ENCODE peak calls at places on chromosomes 7 and 10, in eight cellular contexts. Z is tibial nerve, C is BJ, M is mammary epithelial cell, U is body of pancreas, R is uterus, H is cardiac fibroblast, B is GM12865. E is an unnamed sample.

GRCh38 chr7:158355456-158356065 is 232.1 kb downstream of the PTPRN2 start:
- DNase-seq in Z (no peak), C (no peak), M (no peak), U (no peak), R (no peak), H (no peak), B (no peak), E (no peak)

GRCh38 chr7:107446531-107446930 is 23.3 kb upstream of the GPR22 start:
- DNase-seq in Z (no peak), C (no peak), M (peak), U (no peak), R (no peak), H (peak), B (no peak), E (no peak)

GRCh38 chr10:9188022-9188810 is 1133.7 kb downstream of the GATA3 start:
- DNase-seq in Z (no peak), C (peak), M (peak), U (no peak), R (no peak), H (no peak), B (no peak), E (no peak)

GRCh38 chr7:106356-106755 is 86.0 kb upstream of the FAM20C start:
- DNase-seq in Z (no peak), C (no peak), M (no peak), U (no peak), R (no peak), H (no peak), B (no peak), E (no peak)

GRCh38 chr7:36670585-36671431 is 53.5 kb downstream of the AOAH start:
- DNase-seq in Z (peak), C (no peak), M (peak), U (peak), R (no peak), H (peak), B (peak), E (peak)

GRCh38 chr10:70052462-70053211 is at the start of gene MACROH2A2:
- DNase-seq in Z (peak), C (peak), M (peak), U (peak), R (peak), H (peak), B (no peak), E (peak)

GRCh38 chr7:4479367-4480039 is 202.6 kb upstream of the FOXK1 start:
- DNase-seq in Z (no peak), C (no peak), M (peak), U (peak), R (no peak), H (peak), B (peak), E (peak)

GRCh38 chr10:16348891-16349290 is 87.9 kb upstream of the PTER start:
- DNase-seq in Z (no peak), C (no peak), M (no peak), U (no peak), R (no peak), H (no peak), B (no peak), E (no peak)

GRCh38 chr10:124704428-124704805 is 39.8 kb downstream of the FAM53B start:
- DNase-seq in Z (no peak), C (no peak), M (no peak), U (no peak), R (no peak), H (no peak), B (no peak), E (no peak)

GRCh38 chr10:103244663-103245271 is 920 bp upstream of the RPEL1 start:
- DNase-seq in Z (peak), C (no peak), M (peak), U (peak), R (peak), H (peak), B (peak), E (peak)

GRCh38 chr7:21916629-21917028 is 29.1 kb downstream of the CDCA7L start:
- DNase-seq in Z (no peak), C (no peak), M (peak), U (no peak), R (no peak), H (no peak), B (no peak), E (no peak)

GRCh38 chr10:75115137-75115536 is 3.7 kb downstream of the SAMD8 start:
- DNase-seq in Z (no peak), C (no peak), M (no peak), U (no peak), R (no peak), H (peak), B (no peak), E (no peak)

GRCh38 chr10:90884414-90884813 is 12.6 kb downstream of the RPP30 start:
- DNase-seq in Z (no peak), C (peak), M (no peak), U (no peak), R (no peak), H (peak), B (no peak), E (no peak)

GRCh38 chr10:77360835-77361234 is 276.8 kb downstream of the KCNMA1 start:
- DNase-seq in Z (no peak), C (no peak), M (no peak), U (no peak), R (no peak), H (no peak), B (no peak), E (no peak)

GRCh38 chr7:41096921-41097320 is 606.0 kb downstream of the INHBA start:
- DNase-seq in Z (no peak), C (no peak), M (peak), U (no peak), R (no peak), H (peak), B (no peak), E (peak)

GRCh38 chr10:84613336-84614021 is 285.1 kb downstream of the CCSER2 start:
- DNase-seq in Z (no peak), C (no peak), M (peak), U (peak), R (no peak), H (peak), B (peak), E (peak)

GRCh38 chr10:29957887-29958330 is 101.5 kb downstream of the JCAD start:
- DNase-seq in Z (peak), C (no peak), M (no peak), U (peak), R (peak), H (peak), B (peak), E (peak)

GRCh38 chr10:120477723-120478270 is 20.8 kb downstream of the PLPP4 start:
- DNase-seq in Z (no peak), C (no peak), M (no peak), U (no peak), R (no peak), H (peak), B (no peak), E (no peak)

GRCh38 chr7:43303740-43304241 is 191.3 kb downstream of the HECW1 start:
- DNase-seq in Z (no peak), C (no peak), M (peak), U (no peak), R (no peak), H (peak), B (no peak), E (no peak)

GRCh38 chr10:33277135-33277536 is 57.3 kb downstream of the NRP1 start:
- DNase-seq in Z (peak), C (no peak), M (no peak), U (peak), R (no peak), H (peak), B (no peak), E (no peak)

GRCh38 chr10:132506711-132507466 is 30.7 kb upstream of the INPP5A start:
- DNase-seq in Z (peak), C (peak), M (no peak), U (no peak), R (peak), H (peak), B (no peak), E (peak)

GRCh38 chr10:25547391-25547790 is 372.6 kb downstream of the GPR158 start:
- DNase-seq in Z (no peak), C (no peak), M (peak), U (no peak), R (no peak), H (peak), B (no peak), E (no peak)

GRCh38 chr10:109912335-109913282 is 10.7 kb downstream of the XPNPEP1 start:
- DNase-seq in Z (no peak), C (no peak), M (peak), U (no peak), R (no peak), H (no peak), B (peak), E (peak)

GRCh38 chr10:93495654-93496321 is 624 bp upstream of the CEP55 start:
- DNase-seq in Z (no peak), C (no peak), M (peak), U (peak), R (peak), H (peak), B (peak), E (no peak)

GRCh38 chr7:887488-887820 is 11.1 kb downstream of the GET4 start:
- DNase-seq in Z (no peak), C (no peak), M (no peak), U (peak), R (no peak), H (no peak), B (no peak), E (no peak)

GRCh38 chr10:43190775-43191174 is 52.5 kb downstream of the CSGALNACT2 start:
- DNase-seq in Z (no peak), C (no peak), M (peak), U (no peak), R (no peak), H (no peak), B (no peak), E (no peak)

GRCh38 chr10:132114953-132115520 is 49.3 kb downstream of the JAKMIP3 start:
- DNase-seq in Z (no peak), C (no peak), M (no peak), U (peak), R (no peak), H (no peak), B (no peak), E (no peak)

GRCh38 chr10:49419005-49419404 is 23.1 kb upstream of the DRGX start:
- DNase-seq in Z (no peak), C (no peak), M (peak), U (peak), R (no peak), H (no peak), B (no peak), E (no peak)

GRCh38 chr7:135390829-135391228 is 119.1 kb downstream of the CNOT4 start:
- DNase-seq in Z (no peak), C (no peak), M (no peak), U (no peak), R (no peak), H (no peak), B (no peak), E (no peak)

GRCh38 chr7:516606-517456 is 2.8 kb downstream of the PDGFA start:
- DNase-seq in Z (peak), C (no peak), M (peak), U (peak), R (peak), H (peak), B (no peak), E (peak)

GRCh38 chr10:30116254-30116573 is 56.8 kb upstream of the JCAD start:
- DNase-seq in Z (no peak), C (no peak), M (no peak), U (no peak), R (peak), H (no peak), B (no peak), E (no peak)

GRCh38 chr7:30470783-30471182 is 7.8 kb downstream of the NOD1 start:
- DNase-seq in Z (peak), C (peak), M (no peak), U (peak), R (peak), H (peak), B (no peak), E (no peak)

GRCh38 chr7:70177166-70177565 is 578.9 kb downstream of the AUTS2 start:
- DNase-seq in Z (no peak), C (no peak), M (no peak), U (no peak), R (no peak), H (no peak), B (peak), E (peak)

GRCh38 chr10:89001428-89002072 is 11.0 kb downstream of the FAS start:
- DNase-seq in Z (no peak), C (no peak), M (no peak), U (no peak), R (no peak), H (peak), B (no peak), E (no peak)
- H3K4me3 ChIP-seq in Z (no peak), C (no peak), M (no peak), U (no peak), R (no peak), H (no peak), B (peak), E (no peak)

GRCh38 chr7:154833839-154834238 is 169.1 kb downstream of the PAXIP1 start:
- DNase-seq in Z (no peak), C (no peak), M (no peak), U (no peak), R (no peak), H (no peak), B (no peak), E (no peak)

GRCh38 chr7:154840086-154840485 is 162.8 kb downstream of the PAXIP1 start:
- DNase-seq in Z (no peak), C (no peak), M (no peak), U (no peak), R (no peak), H (no peak), B (no peak), E (no peak)

GRCh38 chr7:154835924-154836529 is 166.9 kb downstream of the PAXIP1 start:
- DNase-seq in Z (no peak), C (no peak), M (no peak), U (no peak), R (no peak), H (no peak), B (no peak), E (no peak)

GRCh38 chr7:154837622-154838021 is 165.3 kb downstream of the PAXIP1 start:
- DNase-seq in Z (no peak), C (no peak), M (no peak), U (no peak), R (no peak), H (no peak), B (peak), E (no peak)

DNA sequence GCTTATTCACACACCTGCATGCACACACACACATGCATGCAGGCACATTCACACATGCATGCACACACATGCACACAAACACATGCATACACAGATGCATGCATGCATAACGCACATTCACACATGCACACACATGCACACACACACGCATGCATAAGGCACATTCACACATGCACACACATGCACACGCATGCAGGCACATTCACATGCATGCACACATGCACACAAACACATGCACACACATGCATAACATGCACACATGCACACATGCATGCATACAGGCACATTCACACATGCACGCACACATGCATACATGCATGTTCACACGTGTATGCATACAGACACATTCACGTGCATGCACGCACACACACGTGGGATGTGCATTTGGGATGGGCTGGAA is 165.8 kb downstream of the PAXIP1 start:
- DNase-seq in Z (no peak), C (no peak), M (no peak), U (no peak), R (no peak), H (no peak), B (no peak), E (no peak)
- TF ChIP-seq CTCF in Z (no peak), C (no peak), M (no peak), U (no peak), R (no peak), H (no peak), B (no peak), E (no peak)

GRCh38 chr10:123135415-123136141 is at the start of gene HMX3:
- DNase-seq in Z (no peak), C (no peak), M (peak), U (no peak), R (no peak), H (peak), B (peak), E (no peak)

GRCh38 chr10:123139165-123139520 is 3.4 kb downstream of the HMX3 start:
- DNase-seq in Z (no peak), C (no peak), M (no peak), U (no peak), R (no peak), H (no peak), B (no peak), E (no peak)

GRCh38 chr10:123134915-123135414 is 805 bp upstream of the HMX3 start:
- DNase-seq in Z (no peak), C (no peak), M (no peak), U (no peak), R (no peak), H (no peak), B (no peak), E (no peak)

GRCh38 chr10:123136221-123136805 is 543 bp downstream of the HMX3 start:
- DNase-seq in Z (no peak), C (no peak), M (no peak), U (no peak), R (no peak), H (no peak), B (no peak), E (no peak)

DNA sequence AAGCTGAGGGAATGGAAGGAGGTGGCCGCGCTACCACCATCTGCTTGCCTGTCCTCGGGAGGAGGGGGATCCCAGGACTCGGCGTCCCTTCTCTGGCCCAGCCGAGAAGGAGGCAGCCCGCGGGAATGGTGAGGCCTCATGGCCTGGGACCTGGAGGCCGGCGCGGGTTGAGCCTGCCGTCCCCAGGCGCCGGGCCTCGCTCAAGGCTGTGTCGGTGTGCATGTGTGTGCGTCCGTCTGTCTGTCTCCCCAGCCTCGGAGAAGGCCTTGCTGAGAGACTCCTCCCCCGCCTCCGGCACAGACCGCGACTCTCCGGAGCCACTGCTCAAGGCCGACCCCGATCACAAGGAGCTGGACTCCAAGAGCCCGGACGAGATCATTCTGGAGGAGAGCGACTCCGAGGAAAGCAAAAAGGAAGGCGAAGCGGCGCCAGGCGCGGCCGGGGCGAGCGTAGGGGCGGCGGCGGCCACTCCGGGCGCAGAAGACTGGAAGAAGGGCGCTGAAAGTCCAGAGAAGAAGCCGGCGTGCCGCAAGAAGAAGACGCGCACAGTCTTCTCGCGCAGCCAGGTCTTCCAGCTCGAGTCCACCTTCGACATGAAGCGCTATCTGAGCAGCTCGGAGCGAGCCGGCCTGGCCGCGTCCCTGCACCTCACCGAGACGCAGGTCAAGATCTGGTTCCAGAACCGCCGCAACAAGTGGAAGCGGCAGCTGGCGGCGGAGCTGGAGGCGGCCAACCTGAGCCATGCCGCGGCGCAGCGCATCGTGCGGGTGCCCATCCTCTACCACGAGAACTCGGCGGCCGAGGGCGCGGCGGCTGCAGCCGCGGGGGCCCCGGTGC is 1.3 kb downstream of the HMX3 start:
- DNase-seq in Z (no peak), C (no peak), M (peak), U (no peak), R (no peak), H (no peak), B (peak), E (no peak)
- H3K4me3 ChIP-seq in Z (no peak), C (no peak), M (no peak), U (no peak), R (no peak), H (no peak), B (peak), E (no peak)

DNA sequence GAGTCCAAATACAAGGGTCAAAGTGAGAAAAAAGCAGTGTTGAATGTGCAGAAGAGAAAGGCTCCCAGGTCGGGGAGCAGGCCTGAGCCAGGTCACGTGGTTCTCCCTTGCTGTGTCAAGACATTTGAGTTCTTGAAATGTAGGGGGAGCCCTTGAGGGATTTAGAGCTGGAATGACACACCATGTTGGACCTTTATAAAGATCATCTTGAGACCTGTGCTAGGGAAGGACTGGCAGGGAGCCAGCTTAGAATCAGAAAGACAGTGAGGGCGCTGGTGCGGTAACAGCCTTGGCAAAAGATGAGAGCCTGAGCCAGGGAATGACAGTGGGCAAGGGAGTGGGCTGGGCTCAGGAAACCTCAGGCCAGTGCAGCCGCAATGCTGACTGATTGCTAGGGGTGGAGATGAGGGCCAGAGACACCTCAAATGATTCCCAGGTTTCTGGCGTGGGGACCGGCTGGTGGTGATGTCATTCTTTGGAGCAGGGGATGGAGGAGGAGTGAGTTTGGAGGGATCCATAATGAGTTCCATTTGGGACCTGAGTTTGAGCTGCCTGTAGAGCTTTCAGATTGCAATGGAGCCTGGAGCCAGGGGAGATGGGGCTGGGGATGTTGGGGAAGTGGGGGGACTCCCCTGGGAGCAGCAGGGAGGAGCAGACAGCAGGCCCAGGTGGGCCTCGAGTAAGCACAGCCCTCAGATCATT is 120.2 kb downstream of the PTPN20 start:
- DNase-seq in Z (peak), C (no peak), M (peak), U (peak), R (peak), H (no peak), B (peak), E (no peak)
- TF ChIP-seq CTCF in Z (no peak), C (no peak), M (no peak), U (no peak), R (no peak), H (no peak), B (peak), E (no peak)

GRCh38 chr7:23294549-23295400 is 4.4 kb upstream of the MALSU1 start:
- DNase-seq in Z (no peak), C (no peak), M (no peak), U (no peak), R (no peak), H (peak), B (no peak), E (no peak)

GRCh38 chr7:23295401-23295697 is 3.8 kb upstream of the MALSU1 start:
- DNase-seq in Z (no peak), C (no peak), M (no peak), U (no peak), R (no peak), H (no peak), B (no peak), E (no peak)

GRCh38 chr7:23298885-23299769 is at the start of gene MALSU1:
- DNase-seq in Z (peak), C (peak), M (peak), U (peak), R (peak), H (peak), B (peak), E (peak)

GRCh38 chr7:23299770-23300300 is 696 bp downstream of the MALSU1 start:
- DNase-seq in Z (no peak), C (no peak), M (no peak), U (no peak), R (no peak), H (peak), B (no peak), E (no peak)

GRCh38 chr7:23298141-23298851 is 843 bp upstream of the MALSU1 start:
- DNase-seq in Z (no peak), C (no peak), M (peak), U (peak), R (no peak), H (peak), B (no peak), E (peak)
- H3K4me3 ChIP-seq in Z (peak), C (no peak), M (no peak), U (no peak), R (peak), H (no peak), B (peak), E (no peak)

GRCh38 chr7:124033093-124033806 is 383 bp upstream of the TMEM229A start:
- DNase-seq in Z (no peak), C (no peak), M (no peak), U (peak), R (peak), H (peak), B (no peak), E (no peak)
- TF ChIP-seq CTCF in Z (no peak), C (no peak), M (no peak), U (peak), R (no peak), H (no peak), B (no peak), E (no peak)

GRCh38 chr10:73888514-73888913 is 14.2 kb upstream of the CAMK2G start:
- DNase-seq in Z (no peak), C (no peak), M (peak), U (peak), R (no peak), H (no peak), B (no peak), E (no peak)
- H3K4me3 ChIP-seq in Z (no peak), C (no peak), M (peak), U (no peak), R (no peak), H (no peak), B (no peak), E (no peak)

E was measured in astrocyte of the cerebellum.